ENCODE peak calls at places on chromosomes 1 and 21, in ten cellular contexts. T is body of pancreas, I is epithelial cell of esophagus, N is keratinocyte, B is adrenal gland, H is AG04449, D is A549, S is choroid plexus epithelial cell, V is heart right ventricle, G is dorsolateral prefrontal cortex. L is an unnamed sample.

GRCh38 chr1:225494789-225495359 is 67.0 kb upstream of the LBR start:
- DNase-seq in T (no peak), I (no peak), N (no peak), B (no peak), H (no peak), D (no peak), S (no peak), V (no peak), G (no peak), L (no peak)

GRCh38 chr1:199452627-199453026 is 574.9 kb upstream of the NR5A2 start:
- DNase-seq in T (no peak), I (no peak), N (no peak), B (no peak), H (no peak), D (no peak), S (no peak), V (no peak), G (no peak), L (no peak)

GRCh38 chr1:3772715-3773571 is at the start of gene SMIM1:
- DNase-seq in T (peak), I (no peak), N (no peak), B (no peak), H (no peak), D (no peak), S (peak), V (no peak), G (no peak), L (no peak)

GRCh38 chr1:170893655-170894297 is 41.6 kb upstream of the MROH9 start:
- DNase-seq in T (no peak), I (no peak), N (no peak), B (no peak), H (no peak), D (no peak), S (no peak), V (no peak), G (no peak), L (no peak)

GRCh38 chr1:156104861-156105546 is 9.5 kb upstream of the LMNA start:
- DNase-seq in T (no peak), I (peak), N (no peak), B (no peak), H (no peak), D (no peak), S (peak), V (no peak), G (no peak), L (peak)

GRCh38 chr1:202806845-202807366 is 1.3 kb downstream of the KDM5B start:
- DNase-seq in T (peak), I (peak), N (no peak), B (peak), H (no peak), D (no peak), S (no peak), V (no peak), G (no peak), L (peak)

GRCh38 chr1:41613646-41614592 is 129.4 kb upstream of the EDN2 start:
- DNase-seq in T (no peak), I (peak), N (no peak), B (no peak), H (no peak), D (no peak), S (peak), V (no peak), G (no peak), L (no peak)

GRCh38 chr1:89887270-89887669 is 66.4 kb downstream of the LRRC8D start:
- DNase-seq in T (no peak), I (peak), N (no peak), B (no peak), H (no peak), D (no peak), S (no peak), V (no peak), G (no peak), L (no peak)

GRCh38 chr1:151984313-151984956 is 9.2 kb downstream of the S100A10 start:
- DNase-seq in T (no peak), I (no peak), N (no peak), B (no peak), H (no peak), D (no peak), S (no peak), V (no peak), G (no peak), L (no peak)

GRCh38 chr1:168469690-168470089 is 74.1 kb downstream of the XCL2 start:
- DNase-seq in T (peak), I (peak), N (no peak), B (peak), H (no peak), D (peak), S (no peak), V (peak), G (no peak), L (peak)

GRCh38 chr21:34635307-34635706 is 20.4 kb upstream of the RCAN1 start:
- DNase-seq in T (no peak), I (no peak), N (no peak), B (no peak), H (no peak), D (no peak), S (no peak), V (no peak), G (no peak), L (no peak)

GRCh38 chr21:45016491-45017375 is 57.6 kb upstream of the ADARB1 start:
- DNase-seq in T (peak), I (no peak), N (no peak), B (no peak), H (no peak), D (no peak), S (no peak), V (no peak), G (no peak), L (peak)

GRCh38 chr1:27589841-27590426 is 14.0 kb downstream of the AHDC1 start:
- DNase-seq in T (no peak), I (peak), N (no peak), B (peak), H (no peak), D (no peak), S (peak), V (no peak), G (no peak), L (peak)

GRCh38 chr21:42093991-42094417 is 22.9 kb downstream of the UMODL1 start:
- DNase-seq in T (no peak), I (peak), N (peak), B (peak), H (peak), D (peak), S (peak), V (peak), G (peak), L (no peak)

GRCh38 chr1:25540750-25541350 is 2.6 kb upstream of the LDLRAP1 start:
- DNase-seq in T (peak), I (no peak), N (no peak), B (no peak), H (no peak), D (no peak), S (no peak), V (no peak), G (no peak), L (no peak)

GRCh38 chr1:191140038-191140437 is 662.4 kb upstream of the BRINP3 start:
- DNase-seq in T (no peak), I (no peak), N (no peak), B (no peak), H (no peak), D (no peak), S (no peak), V (no peak), G (no peak), L (no peak)

GRCh38 chr1:176111835-176112234 is 95.3 kb downstream of the COP1 start:
- DNase-seq in T (no peak), I (peak), N (no peak), B (no peak), H (no peak), D (no peak), S (peak), V (no peak), G (no peak), L (no peak)

GRCh38 chr21:38798481-38798882 is 7.2 kb upstream of the ETS2 start:
- DNase-seq in T (no peak), I (peak), N (peak), B (no peak), H (no peak), D (peak), S (peak), V (no peak), G (no peak), L (no peak)

GRCh38 chr1:226762988-226763740 is 24.1 kb upstream of the ITPKB start:
- DNase-seq in T (no peak), I (peak), N (no peak), B (no peak), H (no peak), D (no peak), S (no peak), V (no peak), G (no peak), L (no peak)

GRCh38 chr1:3186526-3186921 is 117.5 kb downstream of the PRDM16 start:
- DNase-seq in T (peak), I (no peak), N (no peak), B (peak), H (no peak), D (no peak), S (peak), V (peak), G (no peak), L (peak)

GRCh38 chr1:19385869-19386591 is 73.9 kb downstream of the SLC66A1 start:
- DNase-seq in T (peak), I (peak), N (no peak), B (peak), H (no peak), D (no peak), S (peak), V (peak), G (no peak), L (peak)

GRCh38 chr1:220320709-220321108 is 48.5 kb upstream of the RAB3GAP2 start:
- DNase-seq in T (no peak), I (no peak), N (no peak), B (no peak), H (no peak), D (no peak), S (no peak), V (no peak), G (no peak), L (no peak)

GRCh38 chr1:183480971-183481431 is 8.7 kb downstream of the SMG7 start:
- DNase-seq in T (no peak), I (peak), N (no peak), B (no peak), H (no peak), D (no peak), S (peak), V (no peak), G (no peak), L (no peak)

GRCh38 chr1:21154717-21155116 is 22.0 kb downstream of the EIF4G3 start:
- DNase-seq in T (no peak), I (no peak), N (no peak), B (no peak), H (no peak), D (no peak), S (no peak), V (no peak), G (no peak), L (no peak)

GRCh38 chr21:34865922-34866271 is 183.2 kb downstream of the RUNX1 start:
- DNase-seq in T (no peak), I (peak), N (no peak), B (no peak), H (no peak), D (no peak), S (no peak), V (no peak), G (no peak), L (no peak)

GRCh38 chr1:27408151-27408550 is 15.7 kb downstream of the GPR3 start:
- DNase-seq in T (no peak), I (peak), N (no peak), B (no peak), H (no peak), D (no peak), S (no peak), V (no peak), G (no peak), L (no peak)

GRCh38 chr1:59640851-59641250 is 173.9 kb upstream of the HOOK1 start:
- DNase-seq in T (no peak), I (no peak), N (no peak), B (no peak), H (no peak), D (no peak), S (no peak), V (peak), G (no peak), L (peak)

GRCh38 chr1:36516372-36517018 is 33.8 kb upstream of the CSF3R start:
- DNase-seq in T (peak), I (peak), N (peak), B (peak), H (no peak), D (peak), S (peak), V (no peak), G (peak), L (peak)

GRCh38 chr1:79549191-79549590 is 542.7 kb upstream of the ADGRL4 start:
- DNase-seq in T (no peak), I (no peak), N (no peak), B (no peak), H (no peak), D (no peak), S (no peak), V (no peak), G (no peak), L (no peak)

GRCh38 chr1:165355977-165356811 is at the start of gene LMX1A:
- DNase-seq in T (peak), I (no peak), N (no peak), B (no peak), H (no peak), D (peak), S (no peak), V (no peak), G (no peak), L (peak)

GRCh38 chr1:211352465-211352864 is 25.8 kb downstream of the TRAF5 start:
- DNase-seq in T (no peak), I (no peak), N (no peak), B (no peak), H (no peak), D (no peak), S (no peak), V (no peak), G (no peak), L (no peak)

GRCh38 chr1:211356723-211357418 is 30.2 kb downstream of the TRAF5 start:
- DNase-seq in T (no peak), I (peak), N (no peak), B (no peak), H (no peak), D (no peak), S (peak), V (no peak), G (peak), L (no peak)

GRCh38 chr1:211355873-211356272 is 29.2 kb downstream of the TRAF5 start:
- DNase-seq in T (no peak), I (no peak), N (no peak), B (no peak), H (no peak), D (no peak), S (no peak), V (no peak), G (no peak), L (no peak)

GRCh38 chr1:211352985-211353515 is 26.4 kb downstream of the TRAF5 start:
- DNase-seq in T (peak), I (peak), N (no peak), B (peak), H (no peak), D (peak), S (peak), V (no peak), G (no peak), L (no peak)

DNA sequence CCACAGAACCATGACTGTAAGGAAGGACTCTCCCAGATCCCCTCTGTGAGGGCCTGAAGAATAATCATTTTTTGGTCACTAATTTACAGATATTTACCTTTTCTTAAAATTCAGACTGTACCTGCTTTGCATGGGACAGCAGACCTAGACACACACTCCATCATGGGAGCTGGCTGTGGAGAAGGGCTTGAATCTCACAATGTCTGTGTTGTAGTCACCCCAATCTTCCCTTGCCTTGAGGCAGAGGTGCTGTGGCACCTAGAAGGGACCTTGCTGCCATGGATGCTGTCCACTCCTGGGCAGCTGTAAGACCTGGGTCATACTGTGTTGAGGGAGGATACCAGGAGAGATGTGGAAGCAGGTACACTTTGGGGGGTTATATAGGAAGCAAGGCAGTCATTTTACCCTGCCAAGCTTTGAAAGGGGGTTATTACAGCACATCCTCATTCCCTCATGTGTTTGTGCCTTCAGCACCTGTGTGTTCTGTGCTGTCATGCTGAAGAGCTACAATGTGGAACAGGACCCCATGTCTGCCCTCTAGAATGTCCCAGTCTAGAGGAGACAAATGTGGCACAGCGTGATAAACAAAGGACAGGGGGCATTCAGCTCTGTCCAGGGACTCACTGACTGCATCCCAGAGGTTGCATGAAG is 27.1 kb downstream of the TRAF5 start:
- DNase-seq in T (no peak), I (no peak), N (no peak), B (no peak), H (no peak), D (no peak), S (no peak), V (no peak), G (no peak), L (no peak)
- H3K4me3 ChIP-seq in T (no peak), I (no peak), N (no peak), B (no peak), H (no peak), D (no peak), S (no peak), V (no peak), G (no peak), L (no peak)

GRCh38 chr1:182279724-182280506 is 111.7 kb downstream of the GLUL start:
- DNase-seq in T (peak), I (no peak), N (no peak), B (no peak), H (no peak), D (no peak), S (no peak), V (peak), G (peak), L (no peak)

GRCh38 chr1:182270731-182271130 is 120.9 kb downstream of the GLUL start:
- DNase-seq in T (no peak), I (no peak), N (no peak), B (no peak), H (no peak), D (no peak), S (no peak), V (no peak), G (no peak), L (no peak)

GRCh38 chr1:182279302-182279701 is 112.3 kb downstream of the GLUL start:
- DNase-seq in T (no peak), I (no peak), N (no peak), B (no peak), H (no peak), D (no peak), S (no peak), V (no peak), G (no peak), L (no peak)

GRCh38 chr1:182278144-182279054 is 113.2 kb downstream of the GLUL start:
- DNase-seq in T (no peak), I (no peak), N (no peak), B (no peak), H (no peak), D (no peak), S (no peak), V (no peak), G (no peak), L (no peak)

GRCh38 chr1:182274618-182275017 is 117.0 kb downstream of the GLUL start:
- DNase-seq in T (no peak), I (no peak), N (no peak), B (no peak), H (no peak), D (no peak), S (no peak), V (no peak), G (no peak), L (no peak)
- H3K4me3 ChIP-seq in T (no peak), I (no peak), N (no peak), B (no peak), H (no peak), D (no peak), S (no peak), V (no peak), G (no peak), L (no peak)

GRCh38 chr1:222704260-222704659 is 8.0 kb downstream of the AIDA start:
- DNase-seq in T (no peak), I (no peak), N (no peak), B (no peak), H (no peak), D (no peak), S (no peak), V (no peak), G (no peak), L (no peak)

GRCh38 chr1:222706815-222707214 is 5.5 kb downstream of the AIDA start:
- DNase-seq in T (no peak), I (no peak), N (no peak), B (no peak), H (no peak), D (no peak), S (no peak), V (no peak), G (no peak), L (no peak)

GRCh38 chr1:222697858-222698257 is 14.4 kb downstream of the AIDA start:
- DNase-seq in T (no peak), I (no peak), N (no peak), B (no peak), H (no peak), D (no peak), S (peak), V (no peak), G (no peak), L (no peak)

GRCh38 chr1:222697203-222697602 is 15.1 kb downstream of the AIDA start:
- DNase-seq in T (no peak), I (peak), N (no peak), B (no peak), H (no peak), D (no peak), S (no peak), V (no peak), G (no peak), L (no peak)

GRCh38 chr1:222702210-222702609 is 10.1 kb downstream of the AIDA start:
- DNase-seq in T (no peak), I (no peak), N (no peak), B (no peak), H (no peak), D (no peak), S (no peak), V (no peak), G (no peak), L (no peak)
- H3K4me3 ChIP-seq in T (no peak), I (no peak), N (no peak), B (no peak), H (no peak), D (no peak), S (no peak), V (no peak), G (no peak), L (no peak)

GRCh38 chr1:29786791-29787732 is 550.7 kb downstream of the PTPRU start:
- DNase-seq in T (no peak), I (no peak), N (no peak), B (no peak), H (no peak), D (no peak), S (no peak), V (no peak), G (peak), L (peak)

GRCh38 chr1:29789910-29790247 is 553.6 kb downstream of the PTPRU start:
- DNase-seq in T (no peak), I (no peak), N (no peak), B (no peak), H (no peak), D (no peak), S (no peak), V (no peak), G (peak), L (no peak)

GRCh38 chr1:29786195-29786594 is 549.9 kb downstream of the PTPRU start:
- DNase-seq in T (no peak), I (no peak), N (no peak), B (no peak), H (no peak), D (no peak), S (no peak), V (no peak), G (no peak), L (peak)

GRCh38 chr1:29793101-29793546 is 556.8 kb downstream of the PTPRU start:
- DNase-seq in T (peak), I (peak), N (peak), B (peak), H (peak), D (peak), S (peak), V (peak), G (peak), L (peak)

GRCh38 chr1:29789221-29789909 is 553.0 kb downstream of the PTPRU start:
- DNase-seq in T (no peak), I (peak), N (no peak), B (no peak), H (no peak), D (no peak), S (no peak), V (no peak), G (no peak), L (no peak)
- H3K4me3 ChIP-seq in T (no peak), I (no peak), N (no peak), B (no peak), H (no peak), D (no peak), S (no peak), V (no peak), G (no peak), L (no peak)

DNA sequence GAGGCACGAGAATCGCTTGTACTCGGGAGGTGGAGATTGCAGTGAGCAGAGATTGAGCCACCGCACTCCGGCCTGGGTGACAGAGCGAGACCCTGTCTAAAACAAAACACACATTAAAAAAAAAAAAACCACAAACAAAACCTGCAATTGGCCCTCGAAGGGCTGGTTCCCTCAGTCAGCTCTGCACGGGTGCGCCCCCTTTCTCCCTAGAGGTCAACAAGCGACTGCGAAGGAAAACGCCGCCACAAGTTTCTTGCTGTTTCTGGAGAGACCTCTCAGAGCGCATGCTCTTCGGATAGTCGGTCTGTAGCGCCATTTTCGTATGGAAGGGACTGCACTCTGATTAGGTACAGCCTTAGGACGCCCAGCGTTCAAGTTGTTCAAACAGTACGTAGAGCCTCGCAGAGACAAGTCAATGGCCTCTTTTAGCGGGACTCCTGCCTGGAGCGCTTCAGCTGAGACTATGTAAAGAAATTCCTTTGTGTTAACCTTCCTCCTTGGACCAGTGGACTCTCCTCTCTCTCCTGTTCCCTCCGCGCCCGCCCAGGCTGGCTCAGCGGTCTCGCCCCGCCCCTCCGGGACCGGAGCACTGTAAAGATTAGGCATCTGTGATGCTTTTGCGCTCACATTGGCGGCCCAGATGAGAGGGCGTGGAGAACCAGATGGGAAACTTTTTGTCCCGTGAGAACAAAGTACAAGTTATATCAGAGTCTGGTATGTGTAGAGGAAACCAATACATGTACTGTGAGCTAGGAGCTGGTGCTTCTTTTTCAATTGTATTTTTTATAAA is 1.0 kb upstream of the CDC14A start:
- DNase-seq in T (peak), I (peak), N (peak), B (peak), H (peak), D (peak), S (peak), V (peak), G (peak), L (peak)
- H3K4me3 ChIP-seq in T (peak), I (peak), N (peak), B (peak), H (peak), D (peak), S (peak), V (peak), G (peak), L (peak)

L was measured in right cardiac atrium.